ENCODE peak calls at places on chromosomes 5 and 9, in five cellular contexts. S is IMR-90; E is neuronal stem cell; O is CD4-positive, CD25-positive, alpha-beta regulatory T cell; X is stomach. W is an unnamed sample.

GRCh38 chr9:134616341-134616740 is 25.3 kb upstream of the COL5A1 start:
- DNase-seq in E (no peak), O (no peak), X (no peak), S (no peak), W (no peak)

GRCh38 chr9:107281164-107281563 is 1.9 kb upstream of the RAD23B start:
- DNase-seq in E (no peak), X (no peak), O (no peak), S (no peak), W (no peak)

GRCh38 chr9:124794902-124795491 is 18.1 kb downstream of the OLFML2A start:
- DNase-seq in O (no peak), X (peak), E (no peak), S (no peak), W (peak)

GRCh38 chr9:110626109-110626829 is 42.3 kb upstream of the MUSK start:
- DNase-seq in S (peak), O (no peak), X (no peak), E (no peak), W (no peak)

GRCh38 chr9:7212101-7212500 is 454.3 kb downstream of the KDM4C start:
- DNase-seq in X (no peak), S (no peak), E (no peak), O (no peak), W (no peak)

GRCh38 chr5:141941307-141941706 is 16.7 kb downstream of the PCDH12 start:
- DNase-seq in E (no peak), X (no peak), O (no peak), S (no peak), W (no peak)

GRCh38 chr5:142720561-142721275 is 34.8 kb upstream of the FGF1 start:
- DNase-seq in E (no peak), X (peak), O (no peak), S (peak), W (no peak)

GRCh38 chr5:179869641-179870402 is 11.2 kb upstream of the MRNIP start:
- DNase-seq in E (no peak), X (no peak), O (no peak), S (no peak), W (no peak)

GRCh38 chr5:138844812-138845513 is 30.2 kb downstream of the LRRTM2 start:
- DNase-seq in O (no peak), X (no peak), E (no peak), S (peak), W (no peak)

GRCh38 chr5:93621340-93621872 is 38.4 kb downstream of the NR2F1 start:
- DNase-seq in X (peak), E (peak), O (no peak), S (peak), W (peak)

GRCh38 chr5:39713224-39713911 is 288.6 kb upstream of the DAB2 start:
- DNase-seq in X (no peak), E (no peak), O (no peak), S (peak), W (peak)

GRCh38 chr5:175842947-175843793 is 28.2 kb upstream of the CPLX2 start:
- DNase-seq in S (peak), O (no peak), E (peak), X (no peak), W (peak)

GRCh38 chr5:69000216-69000615 is 93.6 kb upstream of the SLC30A5 start:
- DNase-seq in O (no peak), E (no peak), S (no peak), X (no peak), W (no peak)

GRCh38 chr9:15225564-15226126 is 81.4 kb downstream of the TTC39B start:
- DNase-seq in O (no peak), S (no peak), E (no peak), X (no peak), W (no peak)

GRCh38 chr9:81032831-81033230 is 656.5 kb downstream of the TLE1 start:
- DNase-seq in S (peak), X (no peak), E (no peak), O (no peak), W (peak)

GRCh38 chr5:172450861-172451695 is 3.2 kb downstream of the SH3PXD2B start:
- DNase-seq in X (no peak), O (no peak), E (no peak), S (no peak), W (peak)

GRCh38 chr5:61313960-61314681 is 17.9 kb upstream of the ZSWIM6 start:
- DNase-seq in O (no peak), X (no peak), S (peak), E (no peak), W (peak)

GRCh38 chr5:125961150-125961549 is 462.1 kb upstream of the GRAMD2B start:
- DNase-seq in X (no peak), E (no peak), S (no peak), O (no peak), W (no peak)

GRCh38 chr5:52262844-52263243 is 524.9 kb upstream of the ITGA1 start:
- DNase-seq in X (no peak), E (no peak), S (no peak), O (no peak), W (no peak)

GRCh38 chr5:158700231-158700996 is 399.3 kb downstream of the EBF1 start:
- DNase-seq in O (no peak), E (no peak), S (no peak), X (no peak), W (no peak)

GRCh38 chr9:5631021-5631420 is 2.1 kb downstream of the RIC1 start:
- DNase-seq in S (no peak), E (no peak), O (no peak), X (no peak), W (no peak)

GRCh38 chr5:76326559-76327351 is 76.3 kb upstream of the IQGAP2 start:
- DNase-seq in S (no peak), O (no peak), X (no peak), E (peak), W (no peak)

GRCh38 chr5:91111473-91112238 is 271.5 kb downstream of the ARRDC3 start:
- DNase-seq in O (no peak), X (no peak), E (no peak), S (no peak), W (no peak)

GRCh38 chr5:176870110-176870591 is 29.0 kb downstream of the HK3 start:
- DNase-seq in X (peak), S (peak), O (no peak), E (peak), W (peak)

GRCh38 chr9:135480071-135480941 is 724 bp downstream of the PPP1R26 start:
- DNase-seq in E (peak), S (peak), X (peak), O (no peak), W (peak)

GRCh38 chr9:107732781-107733529 is 243.4 kb upstream of the KLF4 start:
- DNase-seq in E (no peak), O (no peak), X (peak), S (peak), W (no peak)

GRCh38 chr9:93724852-93725251 is 148.5 kb downstream of the PHF2 start:
- DNase-seq in E (no peak), X (no peak), S (no peak), O (no peak), W (no peak)

GRCh38 chr5:35129921-35130485 is 82.3 kb upstream of the AGXT2 start:
- DNase-seq in S (peak), X (peak), O (no peak), E (no peak), W (no peak)

GRCh38 chr9:126106404-126106803 is 220.2 kb upstream of the MVB12B start:
- DNase-seq in X (no peak), S (no peak), E (no peak), O (no peak), W (no peak)

GRCh38 chr9:29822458-29822857 is 2249.2 kb upstream of the C9orf72 start:
- DNase-seq in E (no peak), S (no peak), X (no peak), O (no peak), W (peak)

GRCh38 chr9:13459071-13459470 is 179.6 kb upstream of the MPDZ start:
- DNase-seq in O (no peak), E (no peak), S (no peak), X (no peak), W (no peak)

GRCh38 chr9:130640681-130641080 is 23.7 kb upstream of the PRDM12 start:
- DNase-seq in O (no peak), X (no peak), E (no peak), S (no peak), W (no peak)

GRCh38 chr5:524442-525163 is at the start of gene SLC9A3:
- DNase-seq in S (no peak), O (no peak), E (no peak), X (no peak), W (no peak)

GRCh38 chr5:525164-525761 is 1.0 kb upstream of the SLC9A3 start:
- DNase-seq in S (no peak), E (no peak), X (no peak), O (no peak), W (no peak)

GRCh38 chr5:525916-526315 is 1.7 kb upstream of the SLC9A3 start:
- DNase-seq in X (no peak), S (no peak), O (no peak), E (no peak), W (no peak)

GRCh38 chr5:522899-523657 is 1.2 kb downstream of the SLC9A3 start:
- DNase-seq in O (no peak), E (no peak), S (no peak), X (peak), W (no peak)

GRCh38 chr5:523658-524441 is 399 bp downstream of the SLC9A3 start:
- DNase-seq in X (no peak), E (peak), S (no peak), O (no peak), W (no peak)
- H3K4me3 ChIP-seq in X (peak), E (no peak), S (no peak), O (no peak), W (no peak)

GRCh38 chr5:136030956-136031611 is 2.3 kb downstream of the TGFBI start:
- DNase-seq in O (no peak), E (no peak), X (no peak), S (no peak), W (peak)

GRCh38 chr5:136033244-136033643 is 4.5 kb downstream of the TGFBI start:
- DNase-seq in S (no peak), O (no peak), E (no peak), X (no peak), W (peak)

GRCh38 chr5:136030252-136030651 is 1.5 kb downstream of the TGFBI start:
- DNase-seq in X (no peak), E (no peak), S (no peak), O (no peak), W (no peak)

GRCh38 chr5:136032564-136032963 is 3.8 kb downstream of the TGFBI start:
- DNase-seq in O (no peak), E (no peak), X (no peak), S (peak), W (no peak)

DNA sequence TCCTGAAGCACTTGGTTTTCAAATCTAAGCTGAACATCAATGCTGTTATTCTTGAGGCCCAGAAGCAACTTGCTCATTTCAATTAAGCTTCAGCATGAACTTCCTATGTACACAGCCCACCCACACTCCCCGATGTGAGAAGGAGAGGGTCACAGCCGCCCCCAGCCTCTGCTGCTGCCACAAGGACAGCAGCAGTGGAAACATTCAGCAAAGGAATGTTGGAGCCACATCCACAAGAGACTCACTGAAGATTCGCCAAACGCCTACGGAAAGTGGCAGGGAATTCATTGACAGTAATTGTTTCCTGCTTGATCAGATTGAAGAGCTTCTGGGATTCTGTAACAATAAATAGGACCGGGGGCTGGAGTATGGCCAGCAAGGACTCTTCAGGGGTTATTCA is 2.9 kb downstream of the TGFBI start:
- DNase-seq in X (no peak), E (no peak), O (no peak), S (no peak), W (no peak)
- H3K4me3 ChIP-seq in X (peak), E (no peak), O (no peak), S (peak), W (no peak)

DNA sequence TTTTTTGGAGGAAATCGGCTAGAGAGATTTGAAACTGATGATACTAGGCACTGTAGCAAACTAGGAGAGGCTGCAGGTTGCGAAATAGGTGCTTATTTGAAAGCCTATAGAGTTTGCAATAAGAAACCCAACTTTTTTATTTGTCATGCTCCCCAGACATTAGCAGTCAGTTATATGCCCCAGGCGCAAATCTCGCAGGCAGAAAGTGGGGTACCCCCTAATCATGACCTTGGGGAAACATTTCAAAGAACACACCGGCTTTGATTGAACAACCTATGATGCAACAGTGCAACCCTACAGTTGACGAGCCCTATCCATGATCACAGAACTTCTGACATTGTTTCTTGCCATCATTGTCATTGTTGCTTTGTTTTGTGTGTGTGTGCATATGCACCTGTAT is 510.5 kb downstream of the RAB3C start:
- DNase-seq in X (no peak), E (no peak), O (no peak), S (peak), W (no peak)
- H3K4me3 ChIP-seq in X (peak), E (no peak), O (no peak), S (no peak), W (no peak)

DNA sequence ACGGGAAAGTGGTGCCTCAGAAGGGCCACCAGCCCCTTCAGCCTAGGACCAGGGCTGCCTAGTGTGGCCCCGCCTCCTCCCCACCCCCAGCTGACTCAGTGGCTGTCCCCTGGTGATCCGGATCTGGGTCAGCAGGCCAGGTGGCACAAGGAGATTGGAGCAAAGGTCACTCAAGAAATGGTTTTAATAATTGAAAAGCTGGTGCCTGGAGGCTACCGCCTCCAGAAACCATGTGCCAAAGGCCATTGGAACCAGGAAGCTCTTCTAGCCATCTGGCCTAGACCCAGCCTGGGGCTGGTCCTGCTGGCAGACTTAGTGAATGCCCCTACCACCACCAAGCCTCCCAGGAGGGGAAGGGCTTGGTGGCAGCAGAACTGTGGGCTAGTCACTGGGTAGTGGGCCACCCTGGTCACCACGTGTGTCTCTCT is 1.5 kb downstream of the ST6GALNAC4 start:
- DNase-seq in E (no peak), S (no peak), X (no peak), O (no peak), W (no peak)
- H3K4me3 ChIP-seq in E (no peak), S (no peak), X (peak), O (peak), W (peak)

GRCh38 chr5:38556599-38557308 is at the start of gene LIFR:
- DNase-seq in X (peak), E (peak), S (peak), O (no peak), W (peak)

GRCh38 chr5:38554860-38555259 is 1.6 kb downstream of the LIFR start:
- DNase-seq in X (no peak), E (no peak), S (no peak), O (no peak), W (no peak)

GRCh38 chr5:38556115-38556598 is 289 bp downstream of the LIFR start:
- DNase-seq in E (no peak), O (no peak), S (no peak), X (no peak), W (no peak)

GRCh38 chr5:38557309-38557710 is 864 bp upstream of the LIFR start:
- DNase-seq in O (no peak), E (no peak), S (no peak), X (peak), W (no peak)

GRCh38 chr5:38555354-38556114 is 912 bp downstream of the LIFR start:
- DNase-seq in E (no peak), S (no peak), O (no peak), X (no peak), W (no peak)
- H3K4me3 ChIP-seq in E (peak), S (peak), O (no peak), X (peak), W (peak)

GRCh38 chr9:27371382-27371781 is 74.4 kb upstream of the EQTN start:
- DNase-seq in X (peak), O (no peak), E (no peak), S (no peak), W (no peak)
- H3K4me3 ChIP-seq in X (no peak), O (no peak), E (no peak), S (no peak), W (no peak)

DNA sequence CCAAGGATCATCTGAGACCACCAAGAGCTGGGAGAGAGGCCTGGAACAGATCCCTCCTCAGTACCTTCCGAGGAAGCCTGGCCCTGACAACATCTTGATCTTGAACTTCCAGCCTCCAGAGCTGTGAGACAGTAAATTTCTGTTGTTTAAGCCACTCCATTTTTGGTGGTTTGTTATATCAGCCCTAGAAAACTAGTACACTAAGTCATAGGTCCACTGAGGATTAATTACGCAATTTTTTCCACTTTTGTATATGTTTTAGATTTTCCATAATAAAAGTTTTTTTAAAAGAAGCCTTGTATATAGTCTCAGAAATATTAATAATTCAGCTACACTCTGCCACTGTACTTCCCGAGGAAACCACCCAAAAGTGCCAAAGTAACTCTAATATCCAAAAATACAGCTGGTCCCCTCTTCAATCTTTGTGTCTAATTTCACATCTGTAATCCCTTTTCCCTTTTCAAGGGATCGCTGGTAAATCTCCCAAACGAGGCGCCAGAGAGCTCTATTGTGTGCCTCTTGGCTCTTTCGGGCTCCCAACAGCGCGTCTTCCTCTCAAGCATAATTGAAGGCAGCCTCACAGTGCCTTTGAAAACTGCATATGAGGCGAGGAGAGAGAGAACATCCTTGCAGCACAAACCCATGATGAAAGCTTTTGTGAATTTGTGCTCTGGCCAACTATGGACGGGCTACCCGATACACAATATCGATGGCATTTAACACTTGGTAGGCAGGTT is 32.7 kb downstream of the PRUNE2 start:
- DNase-seq in X (no peak), E (peak), O (no peak), S (no peak), W (no peak)
- H3K4me3 ChIP-seq in X (no peak), E (peak), O (no peak), S (no peak), W (no peak)

GRCh38 chr9:70448904-70449303 is 34.4 kb upstream of the KLF9 start:
- DNase-seq in E (no peak), X (no peak), O (no peak), S (no peak), W (no peak)
- H3K4me3 ChIP-seq in E (no peak), X (no peak), O (no peak), S (no peak), W (no peak)

DNA sequence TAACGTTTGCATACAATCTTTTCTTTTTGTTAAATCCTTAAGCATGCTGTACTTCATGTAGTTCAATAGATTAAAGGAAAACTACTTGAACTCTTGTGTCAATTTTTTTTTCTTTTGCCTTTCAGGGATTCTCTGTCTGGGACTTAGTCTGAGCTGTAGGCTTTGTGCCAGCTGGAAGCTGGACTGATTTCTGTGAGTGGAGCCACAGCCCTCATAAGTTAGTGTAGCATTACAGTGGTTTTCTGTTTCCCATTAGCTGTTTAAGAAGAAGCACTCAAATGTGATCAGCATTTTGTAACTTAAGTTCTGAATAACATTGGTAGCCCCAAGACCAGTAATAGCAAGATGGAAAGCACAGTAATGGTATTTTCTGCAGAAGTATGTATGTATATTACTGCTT is 330.6 kb upstream of the MEF2C start:
- DNase-seq in X (no peak), E (no peak), S (peak), O (no peak), W (peak)
- H3K4me3 ChIP-seq in X (no peak), E (no peak), S (no peak), O (no peak), W (no peak)

GRCh38 chr9:114929166-114929565 is 1.2 kb downstream of the TNFSF8 start:
- DNase-seq in E (no peak), S (no peak), X (no peak), O (no peak), W (no peak)
- H3K4me3 ChIP-seq in E (no peak), S (no peak), X (peak), O (peak), W (no peak)